ENCODE peak calls at places on chromosomes 16 and 17, in nine cellular contexts. P is IMR-90; C is hepatocyte; W is cardiac muscle cell; E is heart right ventricle; R is CD8-positive, alpha-beta T cell; D is breast epithelium; A is Peyer's patch; T is endothelial cell of umbilical vein. S is an unnamed sample.
A peak's percentile ranks its signal among the peaks of the same experiment; 100 is the strongest.

GRCh38 chr16:17224859-17225258 is 245.9 kb downstream of the XYLT1 start:
- DNase-seq in C (peak; percentile 14), R (peak; percentile 55), W (peak; percentile 75), D (peak; percentile 73), E (peak; percentile 27), T (no peak), A (no peak), P (peak; percentile 82), S (no peak)

GRCh38 chr16:60582528-60582927 is 1453.7 kb downstream of the CDH8 start:
- DNase-seq in R (no peak), C (no peak), P (no peak), D (no peak), T (no peak), E (no peak), A (no peak), W (no peak), S (no peak)

GRCh38 chr16:65867276-65867990 is 499.1 kb upstream of the CDH5 start:
- DNase-seq in A (no peak), D (no peak), R (no peak), E (no peak), P (no peak), C (no peak), T (no peak), W (no peak), S (no peak)

GRCh38 chr17:39929657-39930407 is 2.3 kb downstream of the LRRC3C start:
- DNase-seq in R (no peak), C (no peak), E (no peak), T (no peak), P (peak; percentile 82), A (no peak), W (peak; percentile 83), D (no peak), S (no peak)

GRCh38 chr17:30908717-30909420 is 2.8 kb upstream of the TEFM start:
- DNase-seq in A (no peak), T (no peak), C (no peak), D (no peak), E (no peak), R (no peak), W (no peak), P (no peak), S (no peak)

GRCh38 chr16:7493133-7493532 is 160.5 kb downstream of the RBFOX1 start:
- DNase-seq in P (no peak), D (no peak), W (no peak), A (no peak), C (no peak), E (no peak), R (no peak), T (no peak), S (no peak)

GRCh38 chr17:82863646-82863940 is 23.8 kb upstream of the ZNF750 start:
- DNase-seq in C (no peak), E (no peak), R (no peak), D (no peak), W (no peak), T (no peak), A (peak; percentile 42), P (no peak), S (no peak)

GRCh38 chr16:58020628-58021521 is 4.7 kb upstream of the MMP15 start:
- DNase-seq in P (peak; percentile 43), W (peak; percentile 59), C (peak; percentile 68), D (no peak), R (peak; percentile 78), E (peak; percentile 66), T (peak; percentile 61), A (peak; percentile 74), S (peak; percentile 30)

GRCh38 chr16:85234310-85235235 is 122.3 kb upstream of the CIBAR2 start:
- DNase-seq in W (peak; percentile 92), E (peak; percentile 76), A (peak; percentile 69), D (no peak), T (peak; percentile 69), P (peak; percentile 85), C (peak; percentile 92), R (no peak), S (peak; percentile 53)

GRCh38 chr16:30651124-30652004 is 604 bp downstream of the PRR14 start:
- DNase-seq in C (peak; percentile 90), P (peak; percentile 46), D (no peak), T (peak; percentile 59), W (peak; percentile 75), A (peak; percentile 84), R (peak; percentile 78), E (peak; percentile 74), S (peak; percentile 72)
- TF ChIP-seq CTCF in C (peak; percentile 57), P (peak; percentile 75), D (no peak), T (peak; percentile 73), W (peak; percentile 51), A (peak; percentile 82), R (peak; percentile 75), E (peak; percentile 84), S (peak; percentile 64)

DNA sequence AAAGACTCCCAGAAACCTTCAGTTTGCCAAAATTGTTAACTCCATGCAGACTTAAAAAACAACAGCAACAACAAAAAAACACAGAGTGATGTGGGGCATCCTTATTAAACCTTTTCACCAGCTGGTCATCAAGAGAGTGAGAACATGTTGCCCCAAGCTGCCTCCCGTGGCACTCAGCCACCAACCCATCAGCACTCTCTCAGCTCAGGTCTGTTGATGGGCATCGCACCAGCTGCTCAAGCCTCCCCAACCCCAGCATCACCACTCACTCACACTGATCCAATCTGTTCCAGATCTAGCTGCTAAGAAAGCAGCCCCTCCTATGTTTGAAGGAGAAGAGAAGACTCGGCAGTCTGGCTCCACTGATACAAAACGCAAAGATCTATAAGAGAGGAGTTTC is 46.8 kb downstream of the SLC39A11 start:
- DNase-seq in T (no peak), C (no peak), W (no peak), D (no peak), E (no peak), A (no peak), R (no peak), P (no peak), S (no peak)
- H3K4me1 ChIP-seq in T (no peaks in the 10 kb centered on the region), C (peaks cover 4% of the 10 kb centered on the region), W (no peaks in the 10 kb centered on the region), D (peaks cover 4% of the 10 kb centered on the region), E (peaks cover 11% of the 10 kb centered on the region), A (no peaks in the 10 kb centered on the region), R (no peaks in the 10 kb centered on the region), P (peaks cover 9% of the 10 kb centered on the region), S (peaks cover 15% of the 10 kb centered on the region)

DNA sequence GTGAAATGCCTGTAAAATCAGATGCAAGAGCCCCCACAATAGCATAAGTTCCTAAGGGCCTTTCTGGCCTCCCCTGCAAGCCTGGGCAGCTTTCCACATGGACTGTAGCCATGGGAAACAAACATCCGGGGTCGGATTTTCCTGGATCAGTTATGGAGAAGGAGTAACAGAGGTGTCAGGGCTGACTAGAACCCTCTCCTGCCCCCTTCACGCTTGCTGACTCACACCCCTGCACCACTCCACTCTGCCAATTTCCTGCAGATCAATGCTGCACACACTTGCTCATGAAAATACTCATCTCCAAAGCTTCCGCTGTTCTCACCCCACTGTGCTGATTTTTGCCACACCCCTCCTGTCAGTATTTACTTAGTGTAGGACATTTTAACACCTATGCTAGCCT is 258.5 kb downstream of the CBLN1 start:
- DNase-seq in W (no peak), A (no peak), R (no peak), P (peak; percentile 39), E (no peak), C (no peak), D (no peak), T (no peak), S (no peak)
- H3K27ac ChIP-seq in W (no peak overlapping the region), A (no peak overlapping the region), R (no peak overlapping the region), P (no peak overlapping the region), E (no peak overlapping the region), C (no peak overlapping the region), D (no peak overlapping the region), T (no peak overlapping the region), S (no peak overlapping the region)

DNA sequence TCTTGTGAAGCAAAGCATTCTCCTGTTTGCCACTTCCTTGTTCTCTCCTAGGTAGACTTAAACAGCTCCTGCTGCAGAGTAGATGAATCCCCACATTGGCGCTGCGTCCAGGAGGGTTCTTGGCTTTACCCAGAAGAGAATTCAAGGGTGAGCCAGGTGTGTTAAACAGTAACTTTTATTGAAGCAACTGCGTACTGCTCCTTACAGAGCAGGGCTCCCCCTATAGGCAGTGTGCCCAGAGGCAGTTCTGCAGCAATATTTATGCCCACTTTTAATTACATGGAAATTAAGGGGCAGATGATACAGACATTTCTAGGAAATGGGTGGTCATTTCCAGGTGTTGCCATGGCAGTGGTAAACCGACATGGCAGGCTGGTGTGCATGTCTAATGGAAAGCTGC is 987.6 kb upstream of the RBFOX1 start:
- DNase-seq in W (no peak), A (no peak), E (no peak), R (no peak), C (no peak), T (no peak), D (no peak), P (no peak), S (no peak)
- TF ChIP-seq CTCF in W (no peak), A (no peak), E (no peak), R (no peak), C (no peak), T (no peak), D (no peak), P (no peak), S (no peak)

DNA sequence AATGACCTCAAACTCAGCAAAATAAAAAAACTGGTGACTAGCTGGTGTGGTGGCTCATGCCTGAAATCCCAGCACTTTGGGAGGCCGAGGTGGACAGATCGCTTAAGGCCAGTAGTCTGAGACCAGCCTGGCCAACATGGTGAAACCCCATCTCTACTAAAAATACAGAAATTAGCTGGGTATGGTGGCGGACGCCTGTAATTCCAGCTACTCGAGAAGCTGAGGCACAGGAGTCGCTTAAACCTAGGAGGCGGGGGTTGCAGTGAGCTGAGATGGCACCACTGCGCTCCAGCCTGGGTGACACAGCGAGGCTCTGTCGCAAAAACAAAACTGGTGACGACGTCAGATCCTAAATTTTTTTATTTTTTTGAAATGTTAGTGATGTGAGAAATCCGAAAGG is 82.6 kb upstream of the TOB1 start:
- DNase-seq in P (no peak), C (no peak), D (no peak), W (no peak), E (no peak), R (no peak), A (no peak), T (no peak), S (peak; percentile 26)
- H3K4me1 ChIP-seq in P (peaks cover 28% of the 10 kb centered on the region), C (peaks cover 44% of the 10 kb centered on the region), D (peaks cover 35% of the 10 kb centered on the region), W (peaks cover 44% of the 10 kb centered on the region), E (peaks cover 45% of the 10 kb centered on the region), R (peaks cover 24% of the 10 kb centered on the region), A (peaks cover 13% of the 10 kb centered on the region), T (peaks cover 4% of the 10 kb centered on the region), S (peaks cover 56% of the 10 kb centered on the region)